ENCODE peak calls at places on chromosomes 3 and 15, in four cellular contexts. Y is substantia nigra; G is GM03348; L is effector CD4-positive, alpha-beta T cell. V is an unnamed sample.

GRCh38 chr3:41662288-41662687 is 299.6 kb downstream of the ULK4 start:
- DNase-seq in Y (no peak), G (no peak), L (no peak), V (no peak)

GRCh38 chr3:53763353-53763752 is 82.9 kb downstream of the CHDH start:
- DNase-seq in L (no peak), G (no peak), Y (no peak), V (no peak)

GRCh38 chr3:10505791-10506585 is 602 bp upstream of the ATP2B2 start:
- DNase-seq in Y (no peak), G (no peak), L (no peak), V (no peak)

GRCh38 chr3:130242850-130243569 is 102.5 kb upstream of the COL6A5 start:
- DNase-seq in Y (no peak), L (no peak), G (no peak), V (no peak)

GRCh38 chr3:54939591-54940300 is 11.9 kb upstream of the LRTM1 start:
- DNase-seq in Y (no peak), G (peak; percentile 50), L (no peak), V (no peak)

GRCh38 chr3:12454808-12455121 is 29.5 kb upstream of the TSEN2 start:
- DNase-seq in L (no peak), G (no peak), Y (no peak), V (no peak)

GRCh38 chr15:99177679-99178078 is 71.7 kb downstream of the TTC23 start:
- DNase-seq in Y (no peak), L (no peak), G (no peak), V (no peak)

GRCh38 chr3:179624471-179624870 is 19.9 kb downstream of the NDUFB5 start:
- DNase-seq in Y (no peak), G (peak; percentile 13), L (no peak), V (no peak)

GRCh38 chr15:101642361-101642760 is 9.8 kb downstream of the TM2D3 start:
- DNase-seq in Y (no peak), G (no peak), L (no peak), V (no peak)

GRCh38 chr3:46693897-46694235 is 387 bp upstream of the ALS2CL start:
- DNase-seq in L (peak; percentile 41), G (no peak), Y (no peak), V (no peak)

GRCh38 chr15:53917109-53917508 is 61.1 kb upstream of the UNC13C start:
- DNase-seq in L (no peak), G (no peak), Y (no peak), V (no peak)

GRCh38 chr3:131716007-131716406 is 213.2 kb upstream of the MRPL3 start:
- DNase-seq in G (no peak), L (no peak), Y (no peak), V (no peak)

GRCh38 chr15:57364282-57365007 is 11.9 kb upstream of the CGNL1 start:
- DNase-seq in Y (no peak), L (no peak), G (no peak), V (no peak)

GRCh38 chr3:178325330-178325729 is 210.9 kb upstream of the KCNMB2 start:
- DNase-seq in G (peak; percentile 48), Y (no peak), L (no peak), V (no peak)

GRCh38 chr3:171309906-171310359 is 150.3 kb downstream of the TNIK start:
- DNase-seq in Y (no peak), L (no peak), G (peak; percentile 47), V (no peak)

GRCh38 chr3:133535971-133536634 is 37.4 kb upstream of the CDV3 start:
- DNase-seq in G (peak; percentile 76), Y (no peak), L (no peak), V (no peak)

GRCh38 chr15:71437919-71438318 is 322.6 kb downstream of the THSD4 start:
- DNase-seq in L (no peak), Y (no peak), G (peak; percentile 43), V (no peak)

GRCh38 chr3:123652346-123652984 is 67.6 kb upstream of the HACD2 start:
- DNase-seq in Y (peak; percentile 68), G (peak; percentile 90), L (no peak), V (peak; percentile 54)

GRCh38 chr3:177284383-177284881 is 87.2 kb upstream of the TBL1XR1 start:
- DNase-seq in G (peak; percentile 43), Y (no peak), L (no peak), V (no peak)

GRCh38 chr15:93479679-93480078 is 390.7 kb upstream of the RGMA start:
- DNase-seq in G (no peak), L (no peak), Y (no peak), V (no peak)

GRCh38 chr15:75836953-75837321 is 6.3 kb upstream of the UBE2Q2 start:
- DNase-seq in L (no peak), Y (no peak), G (peak; percentile 84), V (no peak)